ENCODE peak calls at places on chromosomes 5 and 9, in ten cellular contexts. P, I, M, J, G, D, B, E, A and C are unnamed samples.

GRCh38 chr5:36209664-36210063 is 32.1 kb downstream of the NADK2 start:
- DNase-seq in P (no peak), I (no peak), M (no peak), J (peak; percentile 29), G (no peak), D (no peak), B (no peak), E (no peak), A (peak; percentile 30), C (no peak)

GRCh38 chr5:56561-57290 is 35.2 kb upstream of the PLEKHG4B start:
- DNase-seq in P (no peak), I (peak; percentile 79), M (no peak), J (peak; percentile 72), G (no peak), D (no peak), B (peak; percentile 39), E (no peak), A (peak; percentile 35), C (no peak)

GRCh38 chr9:14797442-14797841 is 74.9 kb upstream of the CER1 start:
- DNase-seq in P (no peak), I (no peak), M (no peak), J (no peak), G (no peak), D (no peak), B (no peak), E (no peak), A (peak; percentile 31), C (no peak)

GRCh38 chr9:7033091-7033490 is 275.3 kb downstream of the KDM4C start:
- DNase-seq in P (no peak), I (no peak), M (no peak), J (no peak), G (no peak), D (no peak), B (peak; percentile 7), E (no peak), A (no peak), C (no peak)

GRCh38 chr5:149999359-149999758 is 1.1 kb downstream of the TIGD6 start:
- DNase-seq in P (no peak), I (no peak), M (no peak), J (no peak), G (no peak), D (no peak), B (no peak), E (no peak), A (no peak), C (no peak)

GRCh38 chr5:150671509-150672236 is 10.6 kb downstream of the MYOZ3 start:
- DNase-seq in P (peak; percentile 42), I (no peak), M (no peak), J (peak; percentile 12), G (no peak), D (no peak), B (no peak), E (no peak), A (no peak), C (no peak)

GRCh38 chr9:126173401-126173800 is 153.2 kb upstream of the MVB12B start:
- DNase-seq in P (peak; percentile 35), I (no peak), M (no peak), J (no peak), G (no peak), D (no peak), B (no peak), E (no peak), A (no peak), C (no peak)

GRCh38 chr5:52800394-52801213 is 12.9 kb downstream of the ITGA1 start:
- DNase-seq in P (peak; percentile 67), I (no peak), M (peak; percentile 64), J (peak; percentile 74), G (no peak), D (peak; percentile 91), B (peak; percentile 81), E (no peak), A (peak; percentile 85), C (peak; percentile 80)

GRCh38 chr5:111781200-111781599 is 24.2 kb upstream of the NREP start:
- DNase-seq in P (peak; percentile 45), I (no peak), M (no peak), J (no peak), G (no peak), D (no peak), B (peak; percentile 71), E (no peak), A (peak; percentile 60), C (peak; percentile 19)

DNA sequence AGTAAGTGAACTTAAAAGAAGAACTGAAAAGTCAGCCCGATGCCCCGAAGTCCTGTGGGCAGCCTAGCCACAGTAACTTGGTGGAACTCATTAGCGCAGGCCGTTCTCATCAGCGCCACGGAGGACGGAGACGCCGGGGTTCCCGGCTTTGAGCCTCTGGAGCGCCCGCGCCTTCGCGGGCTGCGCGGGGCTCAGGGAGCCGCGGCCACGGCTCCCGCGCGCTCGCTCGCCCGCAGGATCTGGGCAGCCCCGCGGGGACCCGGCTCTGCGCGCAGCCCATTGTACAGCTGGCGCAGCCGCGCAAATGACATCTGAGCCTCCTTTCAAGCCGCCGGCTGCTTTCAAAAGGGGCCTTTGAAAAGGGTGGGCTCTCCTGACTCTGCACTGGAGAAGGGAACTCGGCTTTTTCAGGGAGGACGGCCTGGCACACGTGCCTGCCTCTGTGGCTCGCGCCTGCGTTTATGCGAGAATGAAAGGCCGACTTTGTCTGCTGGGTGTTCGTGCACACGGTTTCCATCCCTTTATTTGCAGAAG is 40.7 kb downstream of the TLR4 start:
- DNase-seq in P (no peak), I (peak; percentile 24), M (no peak), J (peak; percentile 23), G (no peak), D (no peak), B (peak; percentile 29), E (no peak), A (no peak), C (no peak)
- H3K4me3 ChIP-seq in P (peak overlapping the region; percentile 30), I (peak overlapping the region; percentile 19), M (no peak overlapping the region), J (peak overlapping the region; percentile 79), G (peak overlapping the region; percentile 29), D (no peak overlapping the region), B (peak overlapping the region; percentile 39), E (no peak overlapping the region), A (peak overlapping the region; percentile 57), C (no peak overlapping the region)

GRCh38 chr5:91182763-91183162 is 200.4 kb downstream of the ARRDC3 start:
- DNase-seq in P (no peak), I (no peak), M (no peak), J (peak; percentile 18), G (peak; percentile 16), D (no peak), B (no peak), E (no peak), A (no peak), C (no peak)
- H3K4me3 ChIP-seq in P (no peak overlapping the region), I (no peak overlapping the region), M (no peak overlapping the region), J (no peak overlapping the region), G (no peak overlapping the region), D (no peak overlapping the region), B (no peak overlapping the region), E (no peak overlapping the region), A (no peak overlapping the region), C (no peak overlapping the region)

GRCh38 chr5:143427122-143427735 is 23.7 kb upstream of the NR3C1 start:
- DNase-seq in P (no peak), I (no peak), M (no peak), J (no peak), G (no peak), D (no peak), B (no peak), E (no peak), A (no peak), C (no peak)

GRCh38 chr5:143431789-143432188 is 28.3 kb upstream of the NR3C1 start:
- DNase-seq in P (no peak), I (no peak), M (no peak), J (no peak), G (no peak), D (no peak), B (no peak), E (no peak), A (no peak), C (no peak)

GRCh38 chr5:143428155-143428554 is 24.7 kb upstream of the NR3C1 start:
- DNase-seq in P (no peak), I (no peak), M (no peak), J (no peak), G (no peak), D (no peak), B (no peak), E (no peak), A (no peak), C (no peak)

GRCh38 chr5:143426437-143426991 is 23.0 kb upstream of the NR3C1 start:
- DNase-seq in P (no peak), I (no peak), M (no peak), J (no peak), G (no peak), D (no peak), B (no peak), E (no peak), A (no peak), C (no peak)

GRCh38 chr5:143428738-143429420 is 25.4 kb upstream of the NR3C1 start:
- DNase-seq in P (no peak), I (no peak), M (no peak), J (no peak), G (no peak), D (no peak), B (no peak), E (no peak), A (no peak), C (no peak)
- H3K4me3 ChIP-seq in P (no peak overlapping the region), I (no peak overlapping the region), M (no peak overlapping the region), J (no peak overlapping the region), G (no peak overlapping the region), D (no peak overlapping the region), B (no peak overlapping the region), E (no peak overlapping the region), A (no peak overlapping the region), C (no peak overlapping the region)

GRCh38 chr9:131811405-131811804 is 71.5 kb upstream of the RAPGEF1 start:
- DNase-seq in P (no peak), I (no peak), M (no peak), J (no peak), G (no peak), D (no peak), B (no peak), E (no peak), A (no peak), C (no peak)

GRCh38 chr9:131810351-131811170 is 70.7 kb upstream of the RAPGEF1 start:
- DNase-seq in P (no peak), I (no peak), M (no peak), J (no peak), G (no peak), D (no peak), B (no peak), E (no peak), A (no peak), C (no peak)

GRCh38 chr9:131812116-131812790 is 72.4 kb upstream of the RAPGEF1 start:
- DNase-seq in P (no peak), I (no peak), M (no peak), J (no peak), G (no peak), D (no peak), B (no peak), E (no peak), A (no peak), C (no peak)

GRCh38 chr9:131807131-131807990 is 67.5 kb upstream of the RAPGEF1 start:
- DNase-seq in P (no peak), I (peak; percentile 57), M (no peak), J (no peak), G (no peak), D (peak; percentile 22), B (no peak), E (no peak), A (no peak), C (no peak)

DNA sequence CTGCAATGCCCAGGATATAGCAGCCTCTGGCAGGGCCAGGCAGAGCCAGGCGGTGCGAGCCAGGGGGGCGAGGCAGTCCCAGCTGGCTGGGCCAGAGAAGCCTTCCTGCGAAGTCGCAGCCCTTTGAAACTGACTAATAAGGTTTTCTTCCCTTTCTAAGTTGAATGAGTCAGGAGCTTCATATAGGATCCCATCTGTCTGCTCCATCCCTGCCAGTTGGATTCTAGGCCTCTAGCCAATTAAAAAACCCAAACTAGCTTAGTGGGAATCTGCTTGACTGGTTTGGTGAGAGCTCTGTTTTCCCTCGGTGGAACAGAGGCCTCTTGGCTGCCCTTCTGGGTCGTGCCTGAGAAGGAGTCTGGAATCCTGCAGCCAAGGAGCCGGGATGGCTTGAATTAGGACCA is 70.1 kb upstream of the RAPGEF1 start:
- DNase-seq in P (no peak), I (no peak), M (no peak), J (peak; percentile 5), G (no peak), D (no peak), B (peak; percentile 40), E (no peak), A (no peak), C (no peak)
- H3K4me3 ChIP-seq in P (no peak overlapping the region), I (no peak overlapping the region), M (no peak overlapping the region), J (no peak overlapping the region), G (no peak overlapping the region), D (no peak overlapping the region), B (no peak overlapping the region), E (no peak overlapping the region), A (no peak overlapping the region), C (no peak overlapping the region)